ENCODE peak calls at places on chromosome 3, in nine cellular contexts. D is lower leg skin; P is stimulated activated CD4-positive, alpha-beta T cell treated with anti-CD3 and anti-CD28 coated beads, Interleukin-2, amount 100 ng/mL, for 48 hours; F is glomerular endothelial cell; C is NCI-H526; R is NCI-H2227 treated with DMSO at 0.1 percent for 48 hours; N is stimulated activated CD8-positive, alpha-beta memory T cell treated with anti-CD3 and anti-CD28 coated beads, Interleukin-15, amount 100 ng/mL, for 24 hours; J is EL; Y is NCI-H748 treated with DMSO at 0.1 percent for 48 hours. O is an unnamed sample.

GRCh38 chr3:39327746-39328349 is 1.7 kb upstream of the CCR8 start:
- DNase-seq in Y (no peak), D (no peak), J (no peak), F (no peak), C (no peak), N (no peak), R (no peak), P (no peak), O (no peak)

GRCh38 chr3:23129817-23130216 is 73.3 kb upstream of the UBE2E2 start:
- DNase-seq in Y (peak), R (peak), D (no peak), J (peak), N (no peak), C (peak), F (no peak), P (no peak), O (peak)

GRCh38 chr3:122415104-122415744 is 638 bp downstream of the WDR5B start:
- DNase-seq in D (no peak), F (no peak), P (peak), R (no peak), J (peak), Y (no peak), C (no peak), N (no peak), O (peak)

GRCh38 chr3:105634719-105635118 is 234.1 kb downstream of the CBLB start:
- DNase-seq in R (no peak), Y (no peak), N (no peak), C (no peak), J (no peak), F (no peak), P (no peak), D (no peak), O (no peak)

GRCh38 chr3:138940446-138940845 is 6.5 kb downstream of the FOXL2 start:
- DNase-seq in D (no peak), C (no peak), Y (no peak), J (no peak), P (no peak), N (no peak), R (no peak), F (no peak), O (no peak)

GRCh38 chr3:129530331-129530761 is 1.9 kb downstream of the RHO start:
- DNase-seq in N (no peak), R (no peak), J (peak), C (no peak), Y (no peak), P (no peak), F (no peak), D (no peak), O (peak)

GRCh38 chr3:129985113-129985512 is 10.6 kb downstream of the TRH start:
- DNase-seq in Y (peak), J (no peak), N (no peak), D (no peak), F (no peak), P (no peak), C (no peak), R (no peak), O (no peak)

GRCh38 chr3:13072239-13073041 is 789 bp downstream of the IQSEC1 start:
- DNase-seq in N (no peak), C (no peak), J (no peak), D (no peak), Y (no peak), P (no peak), F (no peak), R (peak), O (no peak)

GRCh38 chr3:129345971-129346370 is 67.3 kb downstream of the HMCES start:
- DNase-seq in D (no peak), R (no peak), P (no peak), C (no peak), J (no peak), Y (no peak), N (no peak), F (no peak), O (peak)

GRCh38 chr3:57646723-57647122 is 46.2 kb downstream of the DENND6A start:
- DNase-seq in Y (no peak), N (no peak), P (no peak), C (no peak), F (no peak), J (peak), D (no peak), R (no peak), O (peak)

GRCh38 chr3:21654241-21654640 is 96.8 kb downstream of the ZNF385D start:
- DNase-seq in P (no peak), N (no peak), C (no peak), Y (no peak), F (no peak), J (no peak), D (no peak), R (no peak), O (no peak)

GRCh38 chr3:105866656-105867653 is 1.9 kb downstream of the CBLB start:
- DNase-seq in N (no peak), P (no peak), D (no peak), F (no peak), Y (no peak), R (no peak), C (no peak), J (peak), O (no peak)